ENCODE peak calls at places on chromosomes 12 and 14, in four cellular contexts. W is putamen, R is left colon, C is body of pancreas. K is an unnamed sample.

GRCh38 chr12:99049774-99050173 is 404.7 kb downstream of the APAF1 start:
- DNase-seq in W (no peak), R (no peak), C (no peak), K (no peak)

GRCh38 chr12:113286712-113287111 is 48.2 kb downstream of the SLC8B1 start:
- DNase-seq in W (no peak), R (no peak), C (no peak), K (no peak)

GRCh38 chr14:30569216-30569902 is 10.4 kb downstream of the G2E3 start:
- DNase-seq in W (no peak), R (no peak), C (no peak), K (no peak)

GRCh38 chr12:6536894-6537579 is 2.7 kb downstream of the GAPDH start:
- DNase-seq in W (no peak), R (no peak), C (no peak), K (no peak)

GRCh38 chr12:67042697-67043131 is 226.4 kb upstream of the CAND1 start:
- DNase-seq in W (no peak), R (no peak), C (no peak), K (no peak)

GRCh38 chr12:31117203-31118011 is 43.7 kb downstream of the DDX11 start:
- DNase-seq in W (no peak), R (no peak), C (no peak), K (no peak)

GRCh38 chr12:29879606-29880308 is 96.0 kb upstream of the TMTC1 start:
- DNase-seq in W (no peak), R (no peak), C (no peak), K (no peak)

GRCh38 chr12:92519284-92519683 is 183.5 kb upstream of the PLEKHG7 start:
- DNase-seq in W (no peak), R (no peak), C (no peak), K (no peak)

GRCh38 chr14:71728386-71728785 is 203.8 kb upstream of the RGS6 start:
- DNase-seq in W (no peak), R (no peak), C (no peak), K (no peak)

GRCh38 chr12:122852336-122853275 is 17.3 kb downstream of the HIP1R start:
- DNase-seq in W (peak; percentile 86), R (no peak), C (peak; percentile 30), K (no peak)

GRCh38 chr12:15214851-15215601 is 6.2 kb downstream of the RERG start:
- DNase-seq in W (no peak), R (no peak), C (no peak), K (no peak)

K was measured in GOT3.